ENCODE peak calls at places on chromosomes 16 and 17, in five cellular contexts. One of them, this sample, is unnamed.

GRCh38 chr17:20226814-20227482 is 217.8 kb downstream of the SPECC1 start:
- DNase-seq in neural progenitor cell: peak; percentile 87
- DNase-seq in A673: peak; percentile 84
- DNase-seq in fibroblast of lung: peak; percentile 82
- DNase-seq in HepG2: peak; percentile 50
- DNase-seq in this sample: peak; percentile 76

GRCh38 chr17:59466943-59467801 is 98.2 kb upstream of the DHX40 start:
- DNase-seq in neural progenitor cell: peak; percentile 19
- DNase-seq in A673: no peak
- DNase-seq in fibroblast of lung: no peak
- DNase-seq in HepG2: peak; percentile 41
- DNase-seq in this sample: no peak

GRCh38 chr16:1537138-1537577 is 3.7 kb downstream of the TMEM204 start:
- DNase-seq in neural progenitor cell: no peak
- DNase-seq in A673: no peak
- DNase-seq in fibroblast of lung: no peak
- DNase-seq in HepG2: no peak
- DNase-seq in this sample: no peak

GRCh38 chr16:3874242-3874641 is 6.3 kb downstream of the CREBBP start:
- DNase-seq in neural progenitor cell: no peak
- DNase-seq in A673: no peak
- DNase-seq in fibroblast of lung: no peak
- DNase-seq in HepG2: no peak
- DNase-seq in this sample: no peak

GRCh38 chr17:76734080-76734840 is 2.9 kb downstream of the SRSF2 start:
- DNase-seq in neural progenitor cell: no peak
- DNase-seq in A673: peak; percentile 39
- DNase-seq in fibroblast of lung: peak; percentile 46
- DNase-seq in HepG2: no peak
- DNase-seq in this sample: no peak

GRCh38 chr17:68248886-68249872 is 1.3 kb downstream of the AMZ2 start:
- DNase-seq in neural progenitor cell: no peak
- DNase-seq in A673: no peak
- DNase-seq in fibroblast of lung: no peak
- DNase-seq in HepG2: no peak
- DNase-seq in this sample: no peak

GRCh38 chr17:68355093-68355492 is 63.8 kb downstream of the ARSG start:
- DNase-seq in neural progenitor cell: no peak
- DNase-seq in A673: no peak
- DNase-seq in fibroblast of lung: peak; percentile 70
- DNase-seq in HepG2: no peak
- DNase-seq in this sample: no peak

GRCh38 chr17:31111183-31111582 is 16.4 kb downstream of the NF1 start:
- DNase-seq in neural progenitor cell: no peak
- DNase-seq in A673: no peak
- DNase-seq in fibroblast of lung: no peak
- DNase-seq in HepG2: no peak
- DNase-seq in this sample: no peak

GRCh38 chr17:35774499-35774898 is 13.8 kb downstream of the C17orf50 start:
- DNase-seq in neural progenitor cell: no peak
- DNase-seq in A673: no peak
- DNase-seq in fibroblast of lung: peak; percentile 75
- DNase-seq in HepG2: no peak
- DNase-seq in this sample: no peak

GRCh38 chr17:67615736-67616135 is 102.0 kb upstream of the NOL11 start:
- DNase-seq in neural progenitor cell: no peak
- DNase-seq in A673: no peak
- DNase-seq in fibroblast of lung: no peak
- DNase-seq in HepG2: no peak
- DNase-seq in this sample: no peak

GRCh38 chr16:80563807-80564206 is 23.0 kb downstream of the DYNLRB2 start:
- DNase-seq in neural progenitor cell: no peak
- DNase-seq in A673: no peak
- DNase-seq in fibroblast of lung: no peak
- DNase-seq in HepG2: no peak
- DNase-seq in this sample: no peak

GRCh38 chr17:5380491-5381135 is 38.8 kb downstream of the NUP88 start:
- DNase-seq in neural progenitor cell: no peak
- DNase-seq in A673: peak; percentile 6
- DNase-seq in fibroblast of lung: no peak
- DNase-seq in HepG2: no peak
- DNase-seq in this sample: no peak

GRCh38 chr16:25868966-25869365 is 177.2 kb downstream of the HS3ST4 start:
- DNase-seq in neural progenitor cell: no peak
- DNase-seq in A673: no peak
- DNase-seq in fibroblast of lung: no peak
- DNase-seq in HepG2: no peak
- DNase-seq in this sample: no peak

GRCh38 chr16:11319529-11320146 is 25.6 kb upstream of the RMI2 start:
- DNase-seq in neural progenitor cell: no peak
- DNase-seq in A673: peak; percentile 56
- DNase-seq in fibroblast of lung: no peak
- DNase-seq in HepG2: peak; percentile 60
- DNase-seq in this sample: no peak

GRCh38 chr17:77527836-77528505 is 387.2 kb downstream of the SEC14L1 start:
- DNase-seq in neural progenitor cell: no peak
- DNase-seq in A673: no peak
- DNase-seq in fibroblast of lung: no peak
- DNase-seq in HepG2: no peak
- DNase-seq in this sample: no peak

GRCh38 chr16:55476625-55477533 is 2.1 kb upstream of the MMP2 start:
- DNase-seq in neural progenitor cell: no peak
- DNase-seq in A673: no peak
- DNase-seq in fibroblast of lung: no peak
- DNase-seq in HepG2: no peak
- DNase-seq in this sample: no peak

GRCh38 chr17:50170662-50171370 is 5.0 kb downstream of the SGCA start:
- DNase-seq in neural progenitor cell: no peak
- DNase-seq in A673: no peak
- DNase-seq in fibroblast of lung: peak; percentile 57
- DNase-seq in HepG2: no peak
- DNase-seq in this sample: peak; percentile 71

GRCh38 chr17:28041844-28042656 is 427 bp upstream of the NLK start:
- DNase-seq in neural progenitor cell: no peak
- DNase-seq in A673: no peak
- DNase-seq in fibroblast of lung: peak; percentile 51
- DNase-seq in HepG2: no peak
- DNase-seq in this sample: no peak

GRCh38 chr16:22081050-22081449 is 11.3 kb upstream of the VWA3A start:
- DNase-seq in neural progenitor cell: no peak
- DNase-seq in A673: no peak
- DNase-seq in fibroblast of lung: no peak
- DNase-seq in HepG2: no peak
- DNase-seq in this sample: no peak

GRCh38 chr17:8072339-8072726 is 15.2 kb downstream of the ALOX12B start:
- DNase-seq in neural progenitor cell: peak; percentile 60
- DNase-seq in A673: no peak
- DNase-seq in fibroblast of lung: no peak
- DNase-seq in HepG2: no peak
- DNase-seq in this sample: no peak
- TF ChIP-seq EZH2 in neural progenitor cell: peak; percentile 95
- TF ChIP-seq EZH2 in A673: no peak
- TF ChIP-seq EZH2 in fibroblast of lung: no peak
- TF ChIP-seq EZH2 in HepG2: no peak
- TF ChIP-seq EZH2 in this sample: no peak

DNA sequence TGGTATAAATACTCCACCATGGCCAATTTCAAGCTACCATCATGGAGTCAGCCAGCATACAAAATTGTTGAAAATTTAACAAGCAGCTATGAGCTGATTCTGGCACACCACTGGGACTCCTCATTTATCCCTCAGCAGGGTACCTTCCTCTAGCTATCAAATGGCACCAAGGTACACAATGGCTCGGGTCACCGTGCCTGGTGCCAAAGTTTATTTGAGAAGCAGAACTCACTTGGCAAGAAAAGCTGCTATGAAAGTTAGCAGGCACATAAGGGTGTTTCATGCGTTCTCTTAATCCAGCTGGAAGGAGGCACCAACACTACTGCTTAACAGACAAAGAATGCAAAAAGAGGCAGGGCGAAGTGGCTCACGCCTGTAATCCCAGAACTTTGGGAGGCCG is 51.6 kb downstream of the IKZF3 start:
- DNase-seq in neural progenitor cell: no peak
- DNase-seq in A673: peak; percentile 79
- DNase-seq in fibroblast of lung: no peak
- DNase-seq in HepG2: no peak
- DNase-seq in this sample: no peak
- H3K4me1 ChIP-seq in neural progenitor cell: no peaks in the 10 kb centered on the region
- H3K4me1 ChIP-seq in A673: no peaks in the 10 kb centered on the region
- H3K4me1 ChIP-seq in fibroblast of lung: no peaks in the 10 kb centered on the region
- H3K4me1 ChIP-seq in HepG2: no peaks in the 10 kb centered on the region
- H3K4me1 ChIP-seq in this sample: peaks cover 33% of the 10 kb centered on the region

DNA sequence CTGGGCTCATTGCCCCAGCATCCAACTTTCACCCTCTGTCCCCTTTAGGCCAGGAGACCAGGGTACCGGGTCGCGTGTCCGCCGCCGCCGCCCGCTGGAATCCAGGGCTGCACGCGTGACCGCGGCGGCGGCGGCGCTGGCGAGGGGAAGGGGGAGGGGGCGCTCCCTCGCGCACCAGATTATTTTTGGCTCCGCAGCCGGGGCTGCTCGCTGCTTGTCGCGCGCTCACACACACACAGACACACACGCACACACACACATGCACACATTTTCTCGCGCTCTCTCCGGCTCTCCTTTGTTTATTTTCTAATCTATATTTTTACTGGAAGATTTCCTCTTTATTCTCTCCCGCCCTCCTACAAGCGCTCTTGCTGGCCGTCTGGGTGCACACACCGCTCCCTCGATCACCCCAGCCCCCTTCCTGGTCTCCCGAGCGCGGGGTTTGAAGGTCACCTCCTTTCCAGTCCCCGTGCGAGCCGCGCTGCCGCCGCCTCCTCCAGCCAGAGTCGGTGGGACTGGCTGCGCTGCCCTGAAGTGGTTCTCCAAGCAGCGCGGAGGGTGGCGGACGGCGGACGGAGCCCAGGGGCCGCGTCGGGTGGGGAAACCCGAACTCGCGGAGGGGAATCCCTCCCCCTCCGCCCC is 921.4 kb upstream of the EEF2KMT start:
- DNase-seq in neural progenitor cell: peak; percentile 68
- DNase-seq in A673: no peak
- DNase-seq in fibroblast of lung: peak; percentile 6
- DNase-seq in HepG2: no peak
- DNase-seq in this sample: no peak
- TF ChIP-seq EZH2 in neural progenitor cell: peak; percentile 78
- TF ChIP-seq EZH2 in A673: no peak
- TF ChIP-seq EZH2 in fibroblast of lung: no peak
- TF ChIP-seq EZH2 in HepG2: no peak
- TF ChIP-seq EZH2 in this sample: no peak

GRCh38 chr16:84749072-84749471 is 49.3 kb downstream of the USP10 start:
- DNase-seq in neural progenitor cell: no peak
- DNase-seq in A673: no peak
- DNase-seq in fibroblast of lung: no peak
- DNase-seq in HepG2: no peak
- DNase-seq in this sample: no peak

GRCh38 chr16:84742561-84743200 is 42.9 kb downstream of the USP10 start:
- DNase-seq in neural progenitor cell: no peak
- DNase-seq in A673: peak; percentile 76
- DNase-seq in fibroblast of lung: no peak
- DNase-seq in HepG2: no peak
- DNase-seq in this sample: no peak

GRCh38 chr16:84746231-84746630 is 46.4 kb downstream of the USP10 start:
- DNase-seq in neural progenitor cell: no peak
- DNase-seq in A673: no peak
- DNase-seq in fibroblast of lung: no peak
- DNase-seq in HepG2: no peak
- DNase-seq in this sample: no peak

GRCh38 chr16:84749815-84750214 is 50.0 kb downstream of the USP10 start:
- DNase-seq in neural progenitor cell: no peak
- DNase-seq in A673: no peak
- DNase-seq in fibroblast of lung: no peak
- DNase-seq in HepG2: no peak
- DNase-seq in this sample: no peak

DNA sequence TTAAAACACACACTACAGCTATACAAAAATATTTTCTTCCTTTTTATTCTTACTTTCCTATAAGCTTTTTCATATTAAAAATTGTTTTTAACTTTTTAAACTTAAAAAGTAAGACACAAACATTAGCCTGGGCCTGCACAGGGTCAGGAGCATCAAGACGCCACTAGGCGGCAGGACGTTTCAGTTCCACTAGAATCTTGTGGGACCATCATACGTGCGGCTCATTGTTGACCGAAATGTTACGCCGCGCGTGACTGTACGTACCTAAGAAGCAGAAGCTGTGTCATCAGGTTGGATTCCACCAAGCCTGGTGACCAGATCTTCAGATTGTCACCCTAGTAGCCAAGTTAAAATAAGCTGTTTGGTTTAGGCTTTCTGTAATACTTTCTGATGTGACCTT is 47.1 kb downstream of the USP10 start:
- DNase-seq in neural progenitor cell: no peak
- DNase-seq in A673: no peak
- DNase-seq in fibroblast of lung: no peak
- DNase-seq in HepG2: no peak
- DNase-seq in this sample: no peak
- H3K4me1 ChIP-seq in neural progenitor cell: peaks cover 21% of the 10 kb centered on the region
- H3K4me1 ChIP-seq in A673: peaks cover 34% of the 10 kb centered on the region
- H3K4me1 ChIP-seq in fibroblast of lung: peaks cover 2% of the 10 kb centered on the region
- H3K4me1 ChIP-seq in HepG2: no peaks in the 10 kb centered on the region
- H3K4me1 ChIP-seq in this sample: peaks cover 6% of the 10 kb centered on the region

DNA sequence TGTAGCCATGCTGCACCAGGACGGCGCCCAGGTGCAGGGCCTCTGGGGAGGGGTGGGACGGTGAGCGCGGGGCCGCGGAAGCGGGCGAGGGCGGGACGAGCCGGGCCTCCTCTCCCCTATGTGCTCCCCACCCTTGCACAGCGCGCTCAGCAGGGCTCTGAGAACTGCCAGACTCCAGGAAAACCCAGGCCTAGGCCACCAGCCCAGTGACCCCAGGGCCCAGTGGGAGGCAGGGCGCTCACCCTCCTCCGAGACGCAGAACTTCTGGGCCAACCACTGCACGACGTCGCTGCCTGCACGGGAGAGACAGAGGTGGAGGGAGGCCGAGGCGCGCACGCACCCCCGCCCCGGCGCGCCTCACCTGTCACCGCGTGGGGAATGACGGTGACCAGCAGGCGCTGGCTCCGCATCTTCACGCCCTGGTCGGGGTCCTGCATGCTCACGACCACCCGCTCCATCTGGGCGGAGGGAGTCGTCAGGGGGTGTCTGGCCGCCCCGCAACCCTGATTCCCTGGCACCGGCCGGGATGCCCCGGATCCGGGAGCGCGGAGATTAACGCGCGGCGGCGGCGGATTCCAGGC is 613 bp downstream of the RGS11 start:
- DNase-seq in neural progenitor cell: peak; percentile 53
- DNase-seq in A673: no peak
- DNase-seq in fibroblast of lung: no peak
- DNase-seq in HepG2: no peak
- DNase-seq in this sample: no peak
- TF ChIP-seq EZH2 in neural progenitor cell: peak; percentile 86
- TF ChIP-seq EZH2 in A673: peak; percentile 61
- TF ChIP-seq EZH2 in fibroblast of lung: no peak
- TF ChIP-seq EZH2 in HepG2: no peak
- TF ChIP-seq EZH2 in this sample: no peak

GRCh38 chr16:27230562-27230991 is 27.3 kb downstream of the KDM8 start:
- DNase-seq in neural progenitor cell: no peak
- DNase-seq in A673: no peak
- DNase-seq in fibroblast of lung: no peak
- DNase-seq in HepG2: no peak
- DNase-seq in this sample: no peak
- H3K4me1 ChIP-seq in neural progenitor cell: no peaks in the 10 kb centered on the region
- H3K4me1 ChIP-seq in A673: peaks cover 6% of the 10 kb centered on the region
- H3K4me1 ChIP-seq in fibroblast of lung: peaks cover 2% of the 10 kb centered on the region
- H3K4me1 ChIP-seq in HepG2: no peaks in the 10 kb centered on the region
- H3K4me1 ChIP-seq in this sample: no peaks in the 10 kb centered on the region

This sample was measured in PC-9.